ENCODE peak calls at places on chromosome 16, in five cellular contexts. X is tibial nerve, K is H9, B is lower lobe of right lung, J is PC-3. L is an unnamed sample.
A peak's percentile ranks its signal among the peaks of the same experiment; 100 is the strongest.

GRCh38 chr16:13435873-13436474 is 484.0 kb upstream of the ERCC4 start:
- DNase-seq in X (no peak), K (peak; percentile 48), B (no peak), J (no peak), L (no peak)

GRCh38 chr16:54212893-54213292 is 73.7 kb downstream of the IRX3 start:
- DNase-seq in X (no peak), K (no peak), B (no peak), J (no peak), L (no peak)

GRCh38 chr16:28163699-28164584 is 47.8 kb downstream of the XPO6 start:
- DNase-seq in X (no peak), K (no peak), B (peak; percentile 53), J (no peak), L (no peak)

GRCh38 chr16:11354733-11355574 is 9.7 kb downstream of the RMI2 start:
- DNase-seq in X (no peak), K (no peak), B (peak; percentile 56), J (no peak), L (no peak)

GRCh38 chr16:53091508-53092211 is 36.9 kb downstream of the CHD9 start:
- DNase-seq in X (no peak), K (peak; percentile 81), B (peak; percentile 56), J (no peak), L (peak; percentile 60)

GRCh38 chr16:12238598-12238997 is 262.1 kb downstream of the SNX29 start:
- DNase-seq in X (no peak), K (no peak), B (no peak), J (no peak), L (no peak)

GRCh38 chr16:51382215-51382614 is 231.1 kb upstream of the SALL1 start:
- DNase-seq in X (no peak), K (no peak), B (no peak), J (no peak), L (no peak)

GRCh38 chr16:61233718-61234117 is 802.5 kb downstream of the CDH8 start:
- DNase-seq in X (no peak), K (no peak), B (no peak), J (no peak), L (no peak)

GRCh38 chr16:17379121-17379571 is 91.6 kb downstream of the XYLT1 start:
- DNase-seq in X (no peak), K (no peak), B (no peak), J (no peak), L (peak; percentile 56)

GRCh38 chr16:21069986-21070385 is 80.7 kb downstream of the DNAH3 start:
- DNase-seq in X (no peak), K (no peak), B (no peak), J (no peak), L (no peak)

DNA sequence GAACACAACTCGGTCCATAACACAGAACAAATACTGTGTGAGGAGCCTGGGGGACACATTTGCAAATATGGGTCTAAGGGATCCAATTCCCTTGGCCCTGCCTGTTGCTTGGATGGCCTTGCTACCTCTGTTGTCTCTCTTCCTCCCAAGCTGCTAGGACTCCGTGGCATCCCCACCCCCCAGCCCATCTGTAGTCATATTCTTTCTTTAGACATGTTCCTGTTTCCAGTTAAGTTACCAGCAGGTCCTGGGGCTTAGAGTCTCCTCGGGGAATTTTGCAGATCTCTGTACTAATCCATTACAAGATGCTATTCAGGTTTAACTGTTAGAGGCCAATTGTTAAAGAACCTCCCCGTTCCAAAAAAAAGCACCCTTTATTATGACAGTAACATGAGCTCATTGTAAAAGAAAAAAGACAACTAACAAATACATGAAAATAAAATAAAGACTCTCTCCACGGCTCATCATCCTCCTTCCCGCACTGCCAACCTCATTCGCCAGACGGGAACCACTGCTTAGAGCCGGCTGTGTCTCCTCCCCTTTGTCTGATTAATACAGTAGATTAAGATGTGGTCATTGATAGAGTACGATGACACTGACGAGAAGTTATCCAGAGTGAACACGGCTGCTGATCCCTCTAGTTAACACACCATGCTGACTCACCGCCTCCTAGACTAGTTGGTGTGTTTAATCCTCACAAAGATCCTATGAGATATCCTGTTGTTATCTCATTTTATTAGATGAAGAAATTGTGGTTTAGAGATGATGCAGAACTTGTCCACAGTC is 22.2 kb downstream of the HS3ST4 start:
- DNase-seq in X (no peak), K (no peak), B (no peak), J (peak; percentile 26), L (no peak)
- H3K27ac ChIP-seq in X (no peak overlapping the region), K (no peak overlapping the region), B (no peak overlapping the region), J (no peak overlapping the region), L (no peak overlapping the region)

DNA sequence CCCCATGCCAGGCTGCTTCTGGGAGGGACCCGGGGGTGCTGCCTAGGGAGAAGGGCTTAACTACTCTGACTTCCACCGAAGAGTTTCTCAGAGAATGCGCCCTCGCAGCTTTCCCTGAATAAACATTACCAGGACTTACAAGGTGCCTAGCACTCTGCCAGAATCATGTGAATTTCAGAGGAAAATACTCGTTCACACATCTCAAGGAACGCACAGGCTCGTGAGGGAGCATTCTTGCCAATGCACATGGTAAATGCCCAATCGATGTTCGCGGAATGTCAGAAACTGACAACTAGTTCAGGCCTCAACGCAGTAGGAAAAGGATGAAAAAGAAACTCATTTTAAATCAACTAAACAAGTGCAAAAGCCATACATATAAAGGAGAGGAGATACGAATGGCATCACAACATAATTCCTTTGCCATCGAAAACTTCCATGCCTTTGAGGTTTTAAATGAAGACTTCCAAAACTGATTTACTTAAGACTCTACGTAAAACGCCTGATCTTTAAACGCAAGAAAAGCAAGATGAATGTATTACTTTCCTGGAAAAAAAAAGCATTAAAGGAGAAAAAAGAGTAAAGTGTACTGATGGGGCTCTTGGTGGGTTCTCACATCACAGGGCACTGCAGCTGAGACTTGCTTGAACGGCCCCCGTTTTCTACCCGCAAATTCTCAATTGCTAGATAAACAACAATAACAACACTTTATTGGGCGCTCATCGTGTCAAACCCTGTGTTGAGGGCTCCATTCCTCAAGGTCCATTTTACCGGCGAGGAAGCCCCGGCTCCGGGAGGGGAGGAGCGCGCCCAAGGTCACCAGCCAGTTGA is 827 bp downstream of the CMC2 start:
- DNase-seq in X (no peak), K (no peak), B (no peak), J (peak; percentile 41), L (no peak)
- H3K27me3 ChIP-seq in X (no peaks in the 10 kb centered on the region), K (no peaks in the 10 kb centered on the region), B (no peaks in the 10 kb centered on the region), J (no peaks in the 10 kb centered on the region), L (no peaks in the 10 kb centered on the region)

GRCh38 chr16:49340466-49340865 is 33.1 kb upstream of the C16orf78 start:
- DNase-seq in X (no peak), K (no peak), B (no peak), J (no peak), L (no peak)
- TF ChIP-seq CTCF in X (no peak), K (no peak), B (no peak), J (no peak), L (no peak)

GRCh38 chr16:22202261-22202637 is 3.8 kb upstream of the EEF2K start:
- DNase-seq in X (no peak), K (no peak), B (no peak), J (no peak), L (no peak)

GRCh38 chr16:22194707-22195444 is 11.2 kb upstream of the EEF2K start:
- DNase-seq in X (no peak), K (no peak), B (no peak), J (no peak), L (no peak)

GRCh38 chr16:22195445-22195694 is 10.7 kb upstream of the EEF2K start:
- DNase-seq in X (no peak), K (no peak), B (no peak), J (no peak), L (no peak)

GRCh38 chr16:22195695-22196558 is 10.2 kb upstream of the EEF2K start:
- DNase-seq in X (peak; percentile 91), K (peak; percentile 92), B (peak; percentile 90), J (peak; percentile 89), L (peak; percentile 93)

DNA sequence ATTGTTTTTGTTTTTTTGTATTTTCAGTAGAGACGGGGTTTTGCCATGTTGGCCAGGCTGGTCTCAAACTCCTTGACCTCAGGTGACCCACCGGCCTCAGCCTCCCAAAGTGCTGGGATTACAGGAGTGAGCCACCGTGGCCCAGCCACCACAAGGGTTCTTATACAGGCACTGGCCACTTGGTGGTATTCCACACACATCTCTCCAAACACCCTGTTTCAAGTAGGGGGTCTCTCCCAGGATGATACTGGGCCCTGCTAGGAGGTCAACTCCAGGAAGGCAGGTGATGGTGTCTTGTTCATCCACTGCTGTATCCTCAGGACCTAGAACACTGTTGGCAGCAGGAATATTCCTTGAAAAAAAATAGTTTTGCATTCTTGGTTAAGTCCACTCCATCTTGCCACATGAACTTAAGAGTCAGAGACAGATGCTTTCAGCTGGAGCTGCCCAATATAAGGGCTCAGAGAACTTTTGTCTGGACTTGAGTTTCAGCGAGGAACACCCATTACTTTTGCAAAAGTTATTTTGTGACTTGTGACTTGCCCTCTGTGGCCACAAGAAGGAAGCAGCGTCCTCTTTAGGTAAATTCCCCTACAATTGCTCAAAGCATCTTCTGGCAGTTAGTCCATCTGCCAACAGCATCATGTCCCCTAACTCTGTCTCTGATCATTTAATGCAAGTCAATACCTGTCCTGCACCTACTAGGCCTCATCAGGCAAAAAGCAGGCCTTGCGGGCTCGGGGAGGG is 7.4 kb upstream of the EEF2K start:
- DNase-seq in X (no peak), K (peak; percentile 31), B (no peak), J (no peak), L (no peak)
- H3K27ac ChIP-seq in X (peak overlapping the region; percentile 74), K (no peak overlapping the region), B (peak overlapping the region; percentile 77), J (peak overlapping the region; percentile 61), L (no peak overlapping the region)

DNA sequence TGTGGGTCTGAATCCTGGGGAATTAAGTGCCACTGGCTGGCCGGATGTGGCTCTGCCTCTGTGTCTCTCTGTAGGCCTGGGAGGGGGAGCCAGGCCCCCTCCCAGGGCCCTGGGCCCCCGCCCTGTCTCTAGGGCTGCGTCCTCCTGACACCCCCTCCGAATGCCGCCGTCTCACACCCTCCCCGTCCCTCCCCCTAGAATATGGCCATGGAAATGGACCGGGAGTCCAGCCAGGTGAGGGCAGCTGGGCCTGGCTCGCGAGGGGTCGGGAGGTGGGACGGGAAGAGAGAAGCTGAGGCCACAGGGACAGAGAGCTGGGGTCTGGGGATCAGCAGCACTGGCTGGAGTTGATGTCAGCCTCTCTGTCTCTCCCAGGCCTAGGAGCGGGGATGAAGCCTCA is 16.1 kb upstream of the PKMYT1 start:
- DNase-seq in X (no peak), K (no peak), B (no peak), J (no peak), L (no peak)
- H3K27me3 ChIP-seq in X (peaks cover 34% of the 10 kb centered on the region), K (no peaks in the 10 kb centered on the region), B (no peaks in the 10 kb centered on the region), J (no peaks in the 10 kb centered on the region), L (peaks cover 12% of the 10 kb centered on the region)

GRCh38 chr16:29734826-29735225 is 11.0 kb downstream of the C16orf54 start:
- DNase-seq in X (no peak), K (no peak), B (no peak), J (no peak), L (no peak)

GRCh38 chr16:29730649-29731048 is 15.1 kb downstream of the C16orf54 start:
- DNase-seq in X (no peak), K (no peak), B (no peak), J (no peak), L (no peak)

GRCh38 chr16:29726845-29727379 is 18.9 kb downstream of the C16orf54 start:
- DNase-seq in X (no peak), K (no peak), B (no peak), J (no peak), L (no peak)

GRCh38 chr16:29727452-29727851 is 18.3 kb downstream of the C16orf54 start:
- DNase-seq in X (no peak), K (no peak), B (no peak), J (no peak), L (no peak)

DNA sequence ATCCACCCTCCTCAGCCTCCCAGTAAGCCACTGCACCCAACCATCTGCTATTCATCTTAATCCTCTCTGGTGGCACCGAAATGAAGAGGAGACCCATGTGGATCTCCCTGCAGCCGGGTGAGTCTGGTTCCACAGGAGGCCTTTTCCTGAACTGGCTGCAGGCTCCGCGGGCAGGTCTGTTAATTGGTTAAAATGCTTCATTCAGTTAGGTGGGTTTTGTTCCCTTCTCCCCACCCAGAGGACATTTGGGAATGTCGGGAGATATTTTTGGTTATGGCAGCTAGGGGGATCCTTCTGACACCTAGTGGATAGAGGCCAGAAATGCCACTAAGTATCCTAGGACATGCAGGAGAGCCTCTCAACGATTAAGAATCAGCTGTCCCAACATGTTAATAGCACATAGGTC is 16.7 kb downstream of the C16orf54 start:
- DNase-seq in X (no peak), K (no peak), B (no peak), J (peak; percentile 50), L (no peak)
- TF ChIP-seq CTCF in X (peak; percentile 40), K (peak; percentile 72), B (peak; percentile 35), J (peak; percentile 60), L (peak; percentile 62)

L was measured in heart right ventricle.